ENCODE peak calls at places on chromosomes 3 and 15, in four cellular contexts. L is GM12891, J is vagina, Q is stomach. P is an unnamed sample.

GRCh38 chr3:185983495-185984141 is 45.8 kb upstream of the TRA2B start:
- DNase-seq in J (no peak), Q (peak), L (peak), P (peak)

GRCh38 chr3:41638381-41638780 is 323.5 kb downstream of the ULK4 start:
- DNase-seq in J (no peak), Q (no peak), L (no peak), P (no peak)

GRCh38 chr3:32310336-32310735 is 71.9 kb downstream of the CMTM8 start:
- DNase-seq in Q (no peak), J (no peak), L (no peak), P (no peak)

GRCh38 chr3:8561365-8561764 is 59.7 kb downstream of the LMCD1 start:
- DNase-seq in J (no peak), L (no peak), Q (no peak), P (no peak)

GRCh38 chr15:38215707-38216106 is 36.9 kb upstream of the SPRED1 start:
- DNase-seq in J (no peak), L (no peak), Q (no peak), P (no peak)

GRCh38 chr15:22902046-22902445 is 63.6 kb downstream of the NIPA2 start:
- DNase-seq in Q (no peak), J (no peak), L (no peak), P (no peak)

GRCh38 chr15:74783072-74783807 is 1.4 kb downstream of the CSK start:
- DNase-seq in Q (no peak), L (no peak), J (no peak), P (no peak)

GRCh38 chr3:59381282-59381681 is 331.5 kb upstream of the CFAP20DC start:
- DNase-seq in L (no peak), Q (no peak), J (no peak), P (no peak)

GRCh38 chr3:48555231-48555948 is 1.2 kb downstream of the PFKFB4 start:
- DNase-seq in L (no peak), Q (no peak), J (no peak), P (no peak)

GRCh38 chr15:76799760-76800159 is 105.4 kb downstream of the SCAPER start:
- DNase-seq in Q (no peak), J (no peak), L (no peak), P (no peak)

GRCh38 chr3:24963762-24964625 is 464.1 kb upstream of the RARB start:
- DNase-seq in Q (no peak), L (no peak), J (no peak), P (no peak)

GRCh38 chr15:69593981-69594966 is 141.7 kb downstream of the RPLP1 start:
- DNase-seq in J (no peak), L (no peak), Q (peak), P (peak)

GRCh38 chr15:78085928-78086327 is 6.4 kb upstream of the SH2D7 start:
- DNase-seq in J (no peak), L (no peak), Q (no peak), P (no peak)

GRCh38 chr3:101038880-101039279 is 45.7 kb upstream of the ABI3BP start:
- DNase-seq in L (no peak), Q (no peak), J (no peak), P (no peak)

GRCh38 chr3:22431334-22431733 is 680.3 kb upstream of the ZNF385D start:
- DNase-seq in Q (no peak), L (no peak), J (no peak), P (no peak)

GRCh38 chr3:18046131-18046530 is 303.7 kb upstream of the TBC1D5 start:
- DNase-seq in Q (no peak), L (no peak), J (no peak), P (no peak)

GRCh38 chr3:96986241-96986640 is 171.8 kb downstream of the EPHA6 start:
- DNase-seq in Q (no peak), J (no peak), L (no peak), P (no peak)

GRCh38 chr3:25910997-25911396 is 121.1 kb downstream of the OXSM start:
- DNase-seq in L (no peak), Q (no peak), J (no peak), P (no peak)

GRCh38 chr3:48642605-48643004 is 7.3 kb upstream of the SLC26A6 start:
- DNase-seq in J (no peak), L (no peak), Q (no peak), P (no peak)

GRCh38 chr3:152419748-152420147 is 151.0 kb downstream of the MBNL1 start:
- DNase-seq in J (no peak), L (no peak), Q (no peak), P (no peak)

GRCh38 chr3:14166877-14167605 is 11.4 kb downstream of the XPC start:
- DNase-seq in Q (no peak), J (no peak), L (no peak), P (no peak)

GRCh38 chr3:114128231-114128630 is 50.6 kb downstream of the DRD3 start:
- DNase-seq in Q (no peak), J (no peak), L (no peak), P (no peak)

GRCh38 chr3:177251756-177252155 is 54.5 kb upstream of the TBL1XR1 start:
- DNase-seq in Q (no peak), L (no peak), J (no peak), P (no peak)

GRCh38 chr15:78149805-78150751 is 916 bp downstream of the IDH3A start:
- DNase-seq in L (no peak), Q (no peak), J (no peak), P (no peak)

GRCh38 chr3:13452490-13453335 is 27.4 kb upstream of the HDAC11 start:
- DNase-seq in J (no peak), Q (no peak), L (no peak), P (no peak)

DNA sequence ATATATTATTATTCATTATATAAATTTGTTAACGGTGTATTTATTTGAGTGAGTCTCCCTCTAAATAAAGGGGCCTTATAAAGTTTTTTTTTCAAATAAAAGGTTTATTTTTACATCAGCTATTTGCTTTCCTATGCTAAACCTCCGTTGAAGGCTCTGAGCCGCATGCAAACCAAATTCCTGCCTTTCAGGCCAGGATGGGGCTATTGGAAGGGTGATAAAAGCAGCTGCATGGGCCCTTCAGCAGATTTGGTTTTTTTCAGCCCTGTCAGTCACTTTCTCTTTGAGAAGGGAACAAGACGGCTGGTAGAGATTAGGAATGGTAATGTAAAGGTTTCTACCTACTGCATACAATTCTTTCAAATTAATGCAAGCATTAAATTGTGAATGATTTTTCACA is 244.2 kb downstream of the WNT5A start:
- DNase-seq in Q (no peak), L (no peak), J (no peak), P (no peak)
- TF ChIP-seq POLR2AphosphoS5 in Q (no peak), L (no peak), J (no peak), P (no peak)

GRCh38 chr3:193942516-193943055 is 193.4 kb upstream of the HES1 start:
- DNase-seq in J (no peak), L (no peak), Q (no peak), P (no peak)
- TF ChIP-seq POLR2AphosphoS5 in J (no peak), L (no peak), Q (no peak), P (no peak)

GRCh38 chr15:67074886-67075229 is 9.5 kb downstream of the SMAD3 start:
- DNase-seq in Q (no peak), L (no peak), J (no peak), P (no peak)

GRCh38 chr15:67079361-67079760 is 14.0 kb downstream of the SMAD3 start:
- DNase-seq in Q (no peak), L (no peak), J (no peak), P (no peak)

GRCh38 chr15:67072951-67073350 is 7.5 kb downstream of the SMAD3 start:
- DNase-seq in L (no peak), Q (no peak), J (no peak), P (no peak)

GRCh38 chr15:67077641-67078215 is 12.3 kb downstream of the SMAD3 start:
- DNase-seq in Q (no peak), J (no peak), L (no peak), P (no peak)

GRCh38 chr15:67076147-67076843 is 10.9 kb downstream of the SMAD3 start:
- DNase-seq in Q (peak), L (no peak), J (no peak), P (no peak)
- TF ChIP-seq POLR2AphosphoS5 in Q (no peak), L (peak), J (no peak), P (no peak)

GRCh38 chr3:168021737-168022450 is 73.8 kb downstream of the GOLIM4 start:
- DNase-seq in L (no peak), Q (no peak), J (no peak), P (no peak)

GRCh38 chr3:168026764-168027163 is 69.0 kb downstream of the GOLIM4 start:
- DNase-seq in Q (no peak), L (no peak), J (no peak), P (no peak)

GRCh38 chr3:168025076-168025475 is 70.6 kb downstream of the GOLIM4 start:
- DNase-seq in J (no peak), Q (no peak), L (no peak), P (no peak)

GRCh38 chr3:168029705-168030104 is 66.0 kb downstream of the GOLIM4 start:
- DNase-seq in L (no peak), Q (no peak), J (no peak), P (no peak)

DNA sequence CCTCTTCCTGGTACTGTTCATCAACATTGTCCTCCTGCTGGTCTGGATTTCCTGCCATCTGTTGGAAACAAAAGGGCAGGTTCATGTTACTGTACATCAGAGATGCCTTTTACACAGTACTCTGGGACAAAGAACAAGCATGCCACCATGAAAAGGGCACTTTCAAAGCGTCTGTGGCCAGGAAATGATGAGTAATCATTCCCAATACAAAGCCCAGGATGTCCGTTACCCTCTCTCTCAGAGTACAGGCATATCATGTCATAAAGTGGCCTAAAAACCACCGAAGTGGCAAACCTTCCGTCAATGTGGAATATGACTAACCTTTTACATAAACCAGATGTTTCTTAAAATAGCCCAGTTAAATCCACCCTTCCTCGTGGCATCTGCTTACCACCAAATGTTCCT is 71.2 kb downstream of the GOLIM4 start:
- DNase-seq in J (no peak), Q (no peak), L (no peak), P (no peak)
- TF ChIP-seq POLR2AphosphoS5 in J (no peak), Q (peak), L (no peak), P (no peak)

GRCh38 chr15:90165659-90166489 is 35.3 kb upstream of the SEMA4B start:
- DNase-seq in J (no peak), Q (peak), L (no peak), P (peak)
- TF ChIP-seq POLR2AphosphoS5 in J (no peak), Q (peak), L (no peak), P (no peak)

DNA sequence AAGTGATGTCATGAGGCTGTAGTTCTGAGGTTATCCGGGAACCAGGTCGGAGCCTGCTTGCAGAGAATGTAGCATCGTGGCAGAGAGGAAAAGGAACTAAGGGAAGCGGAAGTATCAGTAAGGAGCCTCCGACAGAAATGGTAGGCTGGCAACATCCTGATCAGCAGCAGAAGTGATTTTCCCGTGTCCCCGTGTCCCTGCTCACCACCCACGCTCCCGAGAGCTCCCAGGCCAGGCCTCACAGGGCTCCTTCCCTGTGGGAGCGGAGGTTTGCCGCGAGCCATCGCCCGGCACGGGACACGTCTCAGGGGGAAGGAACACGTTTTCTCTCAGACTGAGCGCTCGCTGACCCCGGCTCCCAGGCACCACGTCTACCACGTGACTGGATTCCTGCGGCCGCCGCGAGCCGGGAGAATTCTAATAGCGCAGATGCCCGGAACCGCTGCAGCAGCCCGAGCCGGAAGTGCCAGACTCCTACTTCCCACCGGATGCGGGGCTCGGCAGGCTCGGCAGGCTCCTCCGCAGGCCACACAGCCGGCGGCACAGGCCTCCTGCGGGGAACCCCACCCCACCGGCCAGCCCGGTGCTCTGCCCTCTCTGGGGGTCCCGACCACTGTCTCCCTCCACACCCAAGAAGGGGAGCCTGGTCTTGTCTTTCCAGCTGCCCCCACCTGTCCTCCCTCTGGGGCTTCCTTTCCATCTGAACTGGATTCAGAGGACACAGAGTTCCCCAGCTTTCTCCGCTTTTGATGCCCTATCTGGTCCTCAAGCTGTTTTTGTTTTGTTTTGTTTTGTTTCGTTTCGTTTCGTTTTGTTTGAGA is 99.3 kb downstream of the BDH1 start:
- DNase-seq in J (no peak), Q (peak), L (peak), P (peak)
- TF ChIP-seq POLR2AphosphoS5 in J (peak), Q (peak), L (peak), P (peak)